ENCODE peak calls at places on chromosomes 3 and 15, in four cellular contexts. I is sigmoid colon; J is CD4-positive, alpha-beta T cell; E is endodermal cell. C is an unnamed sample.

GRCh38 chr3:52775877-52776276 is 1.5 kb upstream of the ITIH1 start:
- DNase-seq in I (no peak), J (no peak), E (peak), C (no peak)

GRCh38 chr3:151795276-151795675 is 18.6 kb upstream of the AADAC start:
- DNase-seq in I (no peak), J (no peak), E (no peak), C (no peak)

GRCh38 chr15:92655178-92655995 is at the start of gene FAM174B:
- DNase-seq in I (peak), J (no peak), E (peak), C (no peak)

GRCh38 chr15:39851505-39852082 is 68.5 kb downstream of the GPR176 start:
- DNase-seq in I (no peak), J (no peak), E (no peak), C (no peak)

GRCh38 chr3:133578548-133579191 is 5.2 kb downstream of the CDV3 start:
- DNase-seq in I (no peak), J (no peak), E (no peak), C (no peak)

GRCh38 chr15:41825572-41826535 is 2.0 kb upstream of the JMJD7 start:
- DNase-seq in I (no peak), J (no peak), E (peak), C (no peak)

GRCh38 chr3:109268181-109268580 is 48.1 kb downstream of the DPPA2 start:
- DNase-seq in I (no peak), J (no peak), E (no peak), C (no peak)

GRCh38 chr3:861721-862120 is 231.1 kb upstream of the CNTN6 start:
- DNase-seq in I (no peak), J (no peak), E (no peak), C (no peak)

GRCh38 chr3:62926494-62926893 is 51.3 kb upstream of the CADPS start:
- DNase-seq in I (no peak), J (no peak), E (peak), C (no peak)

GRCh38 chr3:53084310-53085001 is 38.6 kb upstream of the SFMBT1 start:
- DNase-seq in I (no peak), J (no peak), E (peak), C (peak)

GRCh38 chr15:77470227-77470626 is 49.5 kb downstream of the HMG20A start:
- DNase-seq in I (no peak), J (no peak), E (no peak), C (no peak)

GRCh38 chr3:16881896-16882645 is 2.7 kb upstream of the PLCL2 start:
- DNase-seq in I (no peak), J (no peak), E (no peak), C (no peak)

GRCh38 chr15:80967451-80967850 is 22.2 kb downstream of the MESD start:
- DNase-seq in I (no peak), J (no peak), E (peak), C (no peak)

GRCh38 chr15:92693922-92694331 is 38.4 kb upstream of the FAM174B start:
- DNase-seq in I (no peak), J (no peak), E (peak), C (no peak)

GRCh38 chr3:63934484-63934883 is 22.3 kb upstream of the SCAANT1 start:
- DNase-seq in I (no peak), J (no peak), E (no peak), C (no peak)

GRCh38 chr3:32841875-32842505 is 24.2 kb downstream of the TRIM71 start:
- DNase-seq in I (no peak), J (no peak), E (no peak), C (no peak)

GRCh38 chr15:74179983-74180688 is 6.6 kb downstream of the ISLR start:
- DNase-seq in I (peak), J (no peak), E (no peak), C (peak)

GRCh38 chr3:52606373-52607085 is 70.1 kb downstream of the UQCC5 start:
- DNase-seq in I (no peak), J (no peak), E (no peak), C (no peak)

GRCh38 chr15:77630956-77631789 is 1.5 kb downstream of the LINGO1 start:
- DNase-seq in I (no peak), J (no peak), E (peak), C (no peak)

GRCh38 chr3:49399467-49399866 is 12.3 kb downstream of the RHOA start:
- DNase-seq in I (peak), J (no peak), E (no peak), C (no peak)

GRCh38 chr3:153252963-153253362 is 90.9 kb downstream of the RAP2B start:
- DNase-seq in I (no peak), J (no peak), E (no peak), C (no peak)

GRCh38 chr15:29685156-29686078 is 136.9 kb downstream of the TJP1 start:
- DNase-seq in I (no peak), J (no peak), E (no peak), C (no peak)

GRCh38 chr3:122058294-122058693 is 3.1 kb downstream of the CD86 start:
- DNase-seq in I (no peak), J (no peak), E (no peak), C (no peak)

GRCh38 chr3:46908294-46908985 is 30.9 kb downstream of the PTH1R start:
- DNase-seq in I (peak), J (no peak), E (no peak), C (peak)

GRCh38 chr15:90153658-90154057 is 47.5 kb upstream of the SEMA4B start:
- DNase-seq in I (no peak), J (no peak), E (no peak), C (no peak)

GRCh38 chr15:95698971-95699370 is 631.5 kb upstream of the NR2F2 start:
- DNase-seq in I (no peak), J (no peak), E (no peak), C (no peak)
- TF ChIP-seq CTCF in I (no peak), J (no peak), E (no peak), C (no peak)

DNA sequence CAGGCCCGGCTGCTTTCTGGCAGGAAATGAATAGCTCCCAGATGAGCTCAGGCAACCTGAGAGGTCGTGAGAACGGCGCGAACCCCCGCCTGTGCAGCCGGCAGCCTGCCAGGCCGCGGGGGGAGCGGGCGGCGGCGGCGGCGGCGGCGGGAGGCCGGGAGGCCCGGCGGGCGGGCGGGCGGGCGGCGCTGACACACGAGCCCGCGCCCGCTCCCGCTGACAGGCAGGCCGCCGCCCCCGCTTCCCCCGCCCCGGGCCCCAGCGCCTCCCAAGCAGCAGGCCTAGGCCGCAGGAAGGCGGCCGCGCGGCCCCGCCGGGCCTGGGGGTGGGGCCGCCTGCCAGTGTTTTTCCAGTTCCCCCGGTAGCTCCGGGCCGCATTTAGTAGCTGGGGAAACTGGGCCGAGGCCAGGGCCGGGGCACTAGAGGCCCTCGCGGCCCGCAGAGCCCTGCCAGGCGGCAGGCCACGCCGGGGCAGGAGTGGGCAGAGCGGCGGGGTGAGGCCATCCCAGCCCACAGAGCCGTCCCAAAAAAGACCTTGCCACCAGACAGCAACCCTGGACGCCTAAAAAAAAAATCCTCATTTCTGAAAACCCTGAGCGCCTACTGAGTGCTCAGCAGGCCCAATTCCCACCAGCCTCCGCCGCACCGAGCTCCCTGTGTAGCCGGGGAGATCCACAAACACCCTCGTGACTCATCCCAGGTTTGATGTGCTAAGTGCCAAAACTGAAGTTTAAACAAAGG is 5.6 kb downstream of the HES1 start:
- DNase-seq in I (peak), J (peak), E (peak), C (no peak)
- TF ChIP-seq CTCF in I (no peak), J (no peak), E (no peak), C (peak)

DNA sequence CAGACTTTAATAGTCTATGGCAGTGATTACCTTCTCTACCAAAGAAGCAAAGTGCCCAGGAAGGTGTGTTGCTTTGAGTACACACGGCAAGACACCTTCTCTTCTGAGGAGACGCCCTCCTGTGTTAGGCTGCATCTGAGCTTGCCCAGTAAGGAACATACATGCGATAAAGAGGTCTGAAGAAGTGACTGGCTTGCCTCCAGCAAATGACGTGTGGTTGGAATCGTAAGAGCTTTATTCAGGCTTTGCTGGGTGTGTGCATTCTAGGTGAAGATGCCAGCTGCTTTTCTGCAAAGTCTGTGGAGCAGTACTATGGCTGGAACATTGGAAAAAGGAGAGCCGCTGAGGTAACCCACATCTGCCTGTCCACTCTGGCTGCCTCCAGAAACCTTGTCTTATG is 22.4 kb downstream of the MAP6D1 start:
- DNase-seq in I (no peak), J (no peak), E (no peak), C (no peak)
- TF ChIP-seq CTCF in I (no peak), J (no peak), E (no peak), C (no peak)

GRCh38 chr3:128745742-128746141 is 19.8 kb downstream of the RAB7A start:
- DNase-seq in I (no peak), J (no peak), E (no peak), C (no peak)
- TF ChIP-seq CTCF in I (no peak), J (no peak), E (peak), C (peak)

GRCh38 chr15:88144921-88145320 is 111.6 kb downstream of the NTRK3 start:
- DNase-seq in I (no peak), J (no peak), E (no peak), C (no peak)

GRCh38 chr15:88142141-88142540 is 114.4 kb downstream of the NTRK3 start:
- DNase-seq in I (no peak), J (no peak), E (no peak), C (no peak)

GRCh38 chr15:88139936-88140335 is 116.6 kb downstream of the NTRK3 start:
- DNase-seq in I (no peak), J (no peak), E (no peak), C (no peak)

DNA sequence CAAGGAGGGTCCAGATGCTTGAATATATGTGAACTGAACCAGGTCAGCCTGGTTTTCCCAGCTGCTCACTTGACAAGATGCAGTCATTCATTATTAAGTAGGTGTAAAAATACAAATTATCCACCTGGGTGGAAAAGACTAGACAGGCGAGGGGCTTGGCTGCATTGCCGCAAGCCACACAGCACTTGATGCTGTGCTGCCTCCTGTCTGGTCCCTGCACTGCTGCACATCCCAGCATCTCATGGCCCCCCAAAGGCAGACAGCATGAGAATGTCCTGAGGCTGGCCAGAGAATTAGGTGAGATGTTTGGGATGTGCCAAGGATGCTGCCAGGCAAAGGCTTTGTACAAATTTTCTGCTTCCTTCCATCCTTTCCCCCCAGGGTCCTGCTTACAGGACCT is 115.0 kb downstream of the NTRK3 start:
- DNase-seq in I (no peak), J (no peak), E (peak), C (no peak)
- TF ChIP-seq CTCF in I (no peak), J (no peak), E (peak), C (no peak)

GRCh38 chr3:192915306-192915705 is 2.4 kb downstream of the MB21D2 start:
- DNase-seq in I (no peak), J (no peak), E (peak), C (no peak)
- TF ChIP-seq CTCF in I (no peak), J (no peak), E (peak), C (peak)

DNA sequence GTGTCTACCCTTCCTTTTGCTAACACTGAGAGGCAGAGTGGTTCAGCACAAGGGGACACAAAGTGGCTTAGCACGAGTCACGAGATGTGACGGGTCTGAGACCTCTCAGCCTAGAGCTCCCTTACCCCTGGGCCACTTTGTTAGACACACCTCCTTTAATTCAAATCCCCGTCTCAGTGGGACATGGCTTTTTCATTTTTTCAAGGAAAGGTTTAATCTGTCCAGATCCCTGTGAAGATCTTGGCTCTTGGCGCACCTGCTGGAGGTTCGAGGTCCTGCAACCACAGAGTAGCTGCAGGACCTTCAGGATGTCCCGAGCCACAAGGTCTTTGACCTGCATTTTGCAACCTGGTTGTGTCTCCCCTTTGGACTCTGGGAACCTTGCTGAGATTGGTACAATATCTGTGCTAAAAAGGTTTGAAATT is 52.0 kb downstream of the LPP start:
- DNase-seq in I (no peak), J (no peak), E (peak), C (no peak)
- TF ChIP-seq CTCF in I (peak), J (no peak), E (peak), C (peak)

DNA sequence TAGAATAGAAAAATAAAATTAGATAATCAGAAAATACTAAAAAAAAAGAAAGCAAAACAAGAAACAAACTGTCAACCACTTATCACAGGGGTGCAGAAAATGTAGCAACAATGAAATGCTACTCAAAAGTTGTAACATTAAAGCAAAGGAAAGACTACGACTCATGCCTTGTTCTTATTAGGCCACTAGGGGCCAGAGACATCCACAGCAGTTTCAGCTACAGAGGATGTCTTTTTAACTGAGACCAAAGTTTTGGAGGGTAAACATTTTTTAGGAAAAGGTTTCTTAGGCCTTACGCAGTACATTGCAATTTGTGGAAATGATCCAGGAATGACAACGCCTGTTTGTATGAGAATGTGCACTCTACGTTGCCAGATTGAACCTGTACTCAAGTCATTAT is 15.4 kb upstream of the CADM2 start:
- DNase-seq in I (no peak), J (no peak), E (no peak), C (no peak)
- TF ChIP-seq CTCF in I (no peak), J (no peak), E (peak), C (peak)

GRCh38 chr15:28037969-28038640 is 61.0 kb downstream of the OCA2 start:
- DNase-seq in I (no peak), J (no peak), E (no peak), C (no peak)

GRCh38 chr15:28027714-28028076 is 71.4 kb downstream of the OCA2 start:
- DNase-seq in I (no peak), J (no peak), E (no peak), C (no peak)

DNA sequence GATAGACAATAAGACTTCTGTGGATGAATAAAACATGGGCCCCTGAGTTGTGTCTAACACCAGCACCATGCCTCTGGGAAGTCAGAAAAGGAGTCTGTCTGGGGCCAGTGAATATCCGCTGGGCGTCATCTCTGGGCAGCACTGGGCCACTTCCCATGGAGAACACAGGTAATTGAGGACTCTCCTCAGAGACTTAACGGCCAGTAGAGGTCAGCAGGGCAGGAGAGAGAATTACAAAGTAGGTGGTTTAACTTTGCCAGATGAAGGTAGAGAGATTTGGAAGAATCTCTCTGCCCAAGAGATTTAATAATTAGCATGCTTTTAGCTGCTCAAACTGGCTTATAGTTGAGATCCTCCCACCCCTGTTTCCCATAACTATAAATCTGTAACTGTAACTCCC is 65.7 kb downstream of the OCA2 start:
- DNase-seq in I (no peak), J (no peak), E (no peak), C (no peak)
- TF ChIP-seq CTCF in I (no peak), J (no peak), E (peak), C (no peak)

DNA sequence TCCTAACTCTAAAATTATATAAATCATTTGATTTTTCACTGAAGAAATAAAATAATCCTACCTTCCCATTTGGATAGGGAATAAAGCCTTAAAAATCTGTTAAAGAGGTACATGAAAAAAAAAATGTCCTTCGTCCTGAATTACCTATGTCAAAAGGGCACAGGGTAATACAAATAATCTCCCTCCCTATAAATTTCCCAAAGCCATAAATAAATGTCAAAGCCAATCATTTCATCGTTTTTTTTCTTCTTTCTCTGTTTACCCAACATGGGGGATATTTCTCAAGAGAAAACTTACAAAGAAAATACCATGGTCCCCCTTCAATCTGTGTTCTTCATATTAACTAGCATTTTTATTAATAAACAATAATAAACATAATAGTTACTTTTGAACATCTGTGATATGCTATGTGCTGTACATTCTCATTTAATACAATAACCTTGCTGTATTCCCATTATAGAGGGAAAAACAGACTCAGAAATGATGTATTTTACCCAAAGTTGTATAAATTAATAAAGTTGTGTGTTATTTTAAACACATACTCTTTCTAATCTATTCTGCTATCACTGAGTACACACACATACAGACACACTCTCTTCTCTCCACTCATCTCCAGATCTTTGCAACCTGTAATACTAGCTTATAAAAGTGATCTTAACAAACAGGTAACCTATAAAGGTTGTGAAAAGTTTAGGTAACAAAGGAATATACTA is 910 bp upstream of the ANKRD28 start:
- DNase-seq in I (no peak), J (no peak), E (no peak), C (no peak)
- TF ChIP-seq CTCF in I (no peak), J (no peak), E (no peak), C (no peak)

C was measured in chondrocyte.